ENCODE peak calls at places on chromosomes 13 and 19, in five cellular contexts. M is lower leg skin, Q is Peyer's patch, I is prostate gland, O is A549. X is an unnamed sample.

GRCh38 chr13:37382156-37382555 is 216.4 kb downstream of the POSTN start:
- DNase-seq in Q (no peak), O (no peak), I (no peak), M (no peak), X (no peak)

GRCh38 chr13:84812078-84812477 is 929.8 kb upstream of the SLITRK1 start:
- DNase-seq in M (no peak), O (no peak), Q (no peak), I (no peak), X (no peak)

GRCh38 chr19:53504903-53505302 is 33.0 kb upstream of the ZNF331 start:
- DNase-seq in O (no peak), Q (no peak), I (peak; percentile 53), M (no peak), X (no peak)

GRCh38 chr19:47343194-47343802 is 5.8 kb upstream of the DHX34 start:
- DNase-seq in O (no peak), I (no peak), M (no peak), Q (no peak), X (no peak)

GRCh38 chr19:39941615-39942507 is 7.4 kb upstream of the FCGBP start:
- DNase-seq in M (no peak), I (no peak), O (no peak), Q (peak; percentile 85), X (no peak)

GRCh38 chr19:17021328-17021727 is 5.3 kb downstream of the CPAMD8 start:
- DNase-seq in M (no peak), I (no peak), Q (no peak), O (no peak), X (no peak)

GRCh38 chr13:28258401-28258800 is 120.1 kb downstream of the PAN3 start:
- DNase-seq in M (no peak), I (no peak), Q (no peak), O (no peak), X (no peak)

GRCh38 chr13:113405481-113406300 is 41.8 kb upstream of the GRTP1 start:
- DNase-seq in O (no peak), Q (peak; percentile 39), M (peak; percentile 80), I (no peak), X (no peak)

GRCh38 chr13:46914341-46914740 is 17.5 kb upstream of the HTR2A start:
- DNase-seq in O (no peak), Q (no peak), M (no peak), I (no peak), X (no peak)

GRCh38 chr13:37492741-37493514 is 105.6 kb downstream of the POSTN start:
- DNase-seq in M (no peak), I (no peak), O (no peak), Q (no peak), X (no peak)

GRCh38 chr13:113298001-113298945 is 1.2 kb downstream of the LAMP1 start:
- DNase-seq in Q (no peak), I (no peak), O (no peak), M (no peak), X (peak; percentile 63)

GRCh38 chr13:36131215-36131930 is at the start of gene DCLK1:
- DNase-seq in M (peak; percentile 92), O (no peak), Q (no peak), I (peak; percentile 7), X (peak; percentile 41)

GRCh38 chr13:71625694-71626093 is 241.3 kb downstream of the DACH1 start:
- DNase-seq in Q (no peak), O (no peak), M (no peak), I (no peak), X (no peak)

GRCh38 chr19:36051637-36052036 is 2.4 kb downstream of the THAP8 start:
- DNase-seq in I (no peak), Q (no peak), O (no peak), M (no peak), X (no peak)

GRCh38 chr19:44737238-44738160 is 11.0 kb upstream of the BCL3 start:
- DNase-seq in I (no peak), O (peak; percentile 79), Q (no peak), M (no peak), X (no peak)

GRCh38 chr13:99033814-99034213 is 56.0 kb upstream of the DOCK9 start:
- DNase-seq in Q (no peak), I (no peak), O (peak; percentile 23), M (no peak), X (peak; percentile 31)

GRCh38 chr13:100234006-100234405 is 145.1 kb downstream of the PCCA start:
- DNase-seq in I (no peak), Q (no peak), O (no peak), M (no peak), X (no peak)

GRCh38 chr13:106232680-106233079 is 302.8 kb downstream of the EFNB2 start:
- DNase-seq in M (no peak), Q (no peak), I (no peak), O (no peak), X (no peak)

GRCh38 chr13:47326061-47326460 is 429.2 kb upstream of the HTR2A start:
- DNase-seq in M (no peak), O (no peak), I (no peak), Q (no peak), X (no peak)

GRCh38 chr13:91078093-91078679 is 269.3 kb upstream of the MIR17HG start:
- DNase-seq in O (peak; percentile 1), I (no peak), Q (no peak), M (no peak), X (peak; percentile 30)

GRCh38 chr19:49716154-49716553 is 25.2 kb downstream of the CPT1C start:
- DNase-seq in I (no peak), M (no peak), O (no peak), Q (no peak), X (no peak)

GRCh38 chr13:27691207-27691606 is 69.5 kb downstream of the POLR1D start:
- DNase-seq in Q (no peak), M (no peak), I (no peak), O (no peak), X (no peak)

GRCh38 chr13:25584975-25585374 is 213.2 kb downstream of the ATP8A2 start:
- DNase-seq in M (no peak), O (no peak), Q (no peak), I (no peak), X (peak; percentile 2)

GRCh38 chr13:66344770-66345367 is 885.3 kb downstream of the PCDH9 start:
- DNase-seq in I (no peak), M (no peak), Q (no peak), O (no peak), X (no peak)

GRCh38 chr19:20151617-20152145 is 15.3 kb upstream of the ZNF486 start:
- DNase-seq in I (no peak), M (no peak), O (no peak), Q (no peak), X (no peak)

GRCh38 chr13:113616281-113616906 is 31.8 kb downstream of the TFDP1 start:
- DNase-seq in I (no peak), Q (no peak), M (no peak), O (no peak), X (no peak)

GRCh38 chr13:104641309-104641708 is 1575.1 kb upstream of the SLC10A2 start:
- DNase-seq in Q (no peak), M (no peak), I (no peak), O (no peak), X (no peak)

GRCh38 chr19:55156202-55157063 is 1.1 kb downstream of the TNNI3 start:
- DNase-seq in Q (peak; percentile 68), I (no peak), M (peak; percentile 88), O (peak; percentile 90), X (peak; percentile 45)

GRCh38 chr13:40340368-40341085 is 325.9 kb downstream of the FOXO1 start:
- DNase-seq in M (no peak), O (no peak), I (no peak), Q (no peak), X (no peak)

GRCh38 chr19:53333071-53333465 is 481 bp upstream of the ZNF845 start:
- DNase-seq in Q (peak; percentile 69), O (peak; percentile 14), M (peak; percentile 89), I (peak; percentile 23), X (peak; percentile 55)

GRCh38 chr13:101382086-101382485 is 34.2 kb downstream of the NALCN start:
- DNase-seq in O (no peak), M (no peak), I (no peak), Q (no peak), X (no peak)

GRCh38 chr19:58553799-58554493 is 959 bp downstream of the CHMP2A start:
- DNase-seq in M (peak; percentile 86), O (no peak), I (no peak), Q (no peak), X (no peak)

GRCh38 chr13:100543872-100544602 is 44.6 kb downstream of the GGACT start:
- DNase-seq in O (no peak), Q (peak; percentile 41), M (peak; percentile 59), I (no peak), X (no peak)

GRCh38 chr19:10835089-10835753 is 791 bp downstream of the TMED1 start:
- DNase-seq in M (peak; percentile 89), O (peak; percentile 94), I (peak; percentile 100), Q (peak; percentile 61), X (no peak)

GRCh38 chr19:10839071-10840050 is 3.3 kb upstream of the TMED1 start:
- DNase-seq in O (no peak), I (no peak), Q (no peak), M (no peak), X (peak; percentile 86)

GRCh38 chr19:10838377-10838776 is 2.4 kb upstream of the TMED1 start:
- DNase-seq in M (no peak), I (no peak), O (no peak), Q (no peak), X (no peak)

GRCh38 chr19:10835754-10836477 is at the start of gene TMED1:
- DNase-seq in O (peak; percentile 91), Q (peak; percentile 100), I (peak; percentile 88), M (peak; percentile 100), X (peak; percentile 100)

GRCh38 chr19:10836478-10837325 is 690 bp upstream of the TMED1 start:
- DNase-seq in I (no peak), M (peak; percentile 96), O (peak; percentile 76), Q (peak; percentile 90), X (peak; percentile 93)
- TF ChIP-seq POLR2A in I (no peak), M (no peak), O (peak; percentile 14), Q (no peak), X (no peak)

GRCh38 chr13:52599037-52599852 is 43.0 kb upstream of the HNRNPA1L2 start:
- DNase-seq in Q (no peak), O (no peak), I (peak; percentile 70), M (no peak), X (peak; percentile 32)
- TF ChIP-seq POLR2A in Q (no peak), O (no peak), I (no peak), M (no peak), X (no peak)

GRCh38 chr19:37317403-37318209 is 53.3 kb upstream of the ZNF527 start:
- DNase-seq in Q (peak; percentile 98), I (peak; percentile 98), M (peak; percentile 99), O (peak; percentile 99), X (peak; percentile 98)
- TF ChIP-seq POLR2A in Q (peak; percentile 18), I (peak; percentile 75), M (no peak), O (peak; percentile 95), X (peak; percentile 82)

DNA sequence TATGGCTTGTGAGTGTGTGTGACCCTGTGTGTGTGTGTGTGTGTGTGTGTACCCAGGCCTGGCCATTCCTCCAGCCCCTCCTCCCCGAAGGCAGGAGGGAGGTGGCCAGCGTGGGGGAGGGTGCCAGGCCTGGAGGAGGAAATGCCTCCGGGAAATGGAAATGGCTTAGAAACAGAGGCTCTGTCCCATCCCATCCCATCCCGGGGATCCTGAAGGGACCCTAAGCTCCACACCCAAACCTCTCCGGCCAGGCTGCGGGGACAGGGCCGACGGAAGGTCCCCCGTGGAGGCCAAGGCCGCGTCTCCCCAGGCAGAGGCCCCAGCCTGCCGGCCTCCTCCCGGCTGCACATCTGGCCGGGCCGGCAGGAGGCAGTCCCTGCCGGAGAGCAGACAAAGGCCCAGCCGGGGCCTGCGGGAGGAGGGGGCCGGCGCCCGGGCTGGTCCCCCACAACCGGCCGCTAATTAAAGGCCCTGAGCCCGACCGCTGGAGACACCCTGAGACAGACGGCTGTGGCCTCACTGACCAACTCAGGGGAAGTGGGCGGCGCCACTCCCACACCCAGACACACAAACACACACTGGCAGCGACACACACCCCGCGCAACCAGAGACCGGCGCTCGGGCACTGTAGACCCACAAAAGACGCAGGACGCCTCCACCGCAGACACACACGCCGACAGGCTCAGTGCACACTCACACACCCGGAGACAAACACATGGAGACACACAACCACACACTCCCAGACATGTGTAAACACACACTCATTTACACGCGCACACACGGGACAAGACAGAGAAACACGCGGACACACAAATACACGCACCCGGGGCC is 1.1 kb downstream of the ADAMTS10 start:
- DNase-seq in M (peak; percentile 93), I (no peak), Q (peak; percentile 57), O (peak; percentile 44), X (peak; percentile 63)
- TF ChIP-seq POLR2A in M (no peak), I (no peak), Q (no peak), O (peak; percentile 26), X (no peak)

X was measured in erythroblast.